ENCODE peak calls at places on chromosomes 5 and 9, in six cellular contexts. S is NCI-H1417, X is fibroblast of mammary gland, J is esophagus squamous epithelium, L is H9, K is colonic mucosa. M is an unnamed sample.

GRCh38 chr9:112327718-112328450 is 5.5 kb downstream of the PTBP3 start:
- DNase-seq in L (no peak), S (no peak), J (no peak), X (no peak), K (no peak), M (no peak)

GRCh38 chr5:91293131-91293530 is 90.0 kb downstream of the ARRDC3 start:
- DNase-seq in J (no peak), X (no peak), S (no peak), L (peak), K (no peak), M (no peak)

GRCh38 chr9:135108801-135109500 is 21.5 kb downstream of the OLFM1 start:
- DNase-seq in X (no peak), K (no peak), L (no peak), S (no peak), J (no peak), M (no peak)

GRCh38 chr9:131776473-131776872 is 36.6 kb upstream of the RAPGEF1 start:
- DNase-seq in X (peak), K (peak), L (peak), J (no peak), S (no peak), M (no peak)

GRCh38 chr9:137682431-137682991 is 63.7 kb downstream of the EHMT1 start:
- DNase-seq in J (no peak), S (peak), L (no peak), X (no peak), K (no peak), M (no peak)

GRCh38 chr5:24633705-24634325 is 11.0 kb downstream of the CDH10 start:
- DNase-seq in J (no peak), X (peak), K (no peak), L (no peak), S (peak), M (no peak)

GRCh38 chr9:114662081-114662989 is 4.7 kb upstream of the TEX53 start:
- DNase-seq in X (peak), L (peak), S (peak), K (peak), J (no peak), M (no peak)

GRCh38 chr5:133474851-133475590 is 137.3 kb downstream of the FSTL4 start:
- DNase-seq in K (no peak), J (no peak), S (no peak), L (no peak), X (no peak), M (no peak)

GRCh38 chr5:174425271-174425963 is 299.0 kb upstream of the MSX2 start:
- DNase-seq in X (no peak), S (peak), K (no peak), J (no peak), L (no peak), M (no peak)

GRCh38 chr5:142621227-142621626 is 64.7 kb downstream of the FGF1 start:
- DNase-seq in S (no peak), K (no peak), J (no peak), L (no peak), X (peak), M (no peak)

GRCh38 chr9:70566743-70567142 is 152.3 kb upstream of the KLF9 start:
- DNase-seq in K (no peak), X (no peak), L (no peak), S (no peak), J (no peak), M (no peak)

GRCh38 chr5:117812866-117813265 is 1175.5 kb downstream of the DTWD2 start:
- DNase-seq in S (no peak), J (no peak), L (no peak), X (no peak), K (no peak), M (no peak)

GRCh38 chr5:143037071-143037470 is 266.9 kb downstream of the ARHGAP26 start:
- DNase-seq in S (peak), J (no peak), L (peak), K (no peak), X (no peak), M (no peak)

GRCh38 chr9:132069046-132069898 is 10.4 kb downstream of the MED27 start:
- DNase-seq in X (no peak), L (no peak), J (no peak), S (peak), K (no peak), M (no peak)

GRCh38 chr9:1709347-1709746 is 305.8 kb upstream of the SMARCA2 start:
- DNase-seq in S (no peak), K (no peak), X (peak), J (no peak), L (no peak), M (no peak)

GRCh38 chr5:128143911-128144310 is 60.3 kb downstream of the SLC12A2 start:
- DNase-seq in L (no peak), X (no peak), K (no peak), S (no peak), J (no peak), M (no peak)

GRCh38 chr9:75615284-75615683 is 275.2 kb upstream of the PCSK5 start:
- DNase-seq in L (no peak), K (no peak), S (peak), X (no peak), J (no peak), M (no peak)

GRCh38 chr9:72661401-72662135 is 140.2 kb downstream of the TMC1 start:
- DNase-seq in S (no peak), K (no peak), X (peak), J (no peak), L (no peak), M (no peak)

GRCh38 chr5:14582797-14583137 is 1.2 kb downstream of the OTULINL start:
- DNase-seq in X (no peak), J (no peak), K (no peak), S (no peak), L (no peak), M (peak)

GRCh38 chr5:68494771-68495170 is 279.2 kb downstream of the PIK3R1 start:
- DNase-seq in K (no peak), S (no peak), X (peak), J (no peak), L (no peak), M (no peak)

GRCh38 chr9:99678550-99678949 is 143.1 kb upstream of the NR4A3 start:
- DNase-seq in S (no peak), K (no peak), L (no peak), X (no peak), J (no peak), M (no peak)

GRCh38 chr5:59173568-59173967 is 590.7 kb downstream of the RAB3C start:
- DNase-seq in J (no peak), X (peak), L (no peak), K (no peak), S (no peak), M (no peak)

GRCh38 chr9:110900917-110901316 is 137.4 kb downstream of the LPAR1 start:
- DNase-seq in S (no peak), L (no peak), J (no peak), K (no peak), X (peak), M (no peak)